ENCODE peak calls at places on chromosome 12, in four cellular contexts. One of them, this sample, is unnamed.
A peak's percentile ranks its signal among the peaks of the same experiment; 100 is the strongest.

GRCh38 chr12:96136720-96137378 is 57.3 kb upstream of the ELK3 start:
- DNase-seq in H9: no peak
- DNase-seq in brain microvascular endothelial cell: peak; percentile 38
- DNase-seq in effector memory CD4-positive, alpha-beta T cell: no peak
- DNase-seq in this sample: no peak

GRCh38 chr12:24742378-24742777 is 206.5 kb downstream of the BCAT1 start:
- DNase-seq in H9: no peak
- DNase-seq in brain microvascular endothelial cell: no peak
- DNase-seq in effector memory CD4-positive, alpha-beta T cell: no peak
- DNase-seq in this sample: no peak

GRCh38 chr12:9163392-9163791 is 44.8 kb downstream of the PZP start:
- DNase-seq in H9: no peak
- DNase-seq in brain microvascular endothelial cell: no peak
- DNase-seq in effector memory CD4-positive, alpha-beta T cell: no peak
- DNase-seq in this sample: no peak

GRCh38 chr12:49868952-49869815 is 26.3 kb upstream of the BCDIN3D start:
- DNase-seq in H9: peak; percentile 28
- DNase-seq in brain microvascular endothelial cell: peak; percentile 90
- DNase-seq in effector memory CD4-positive, alpha-beta T cell: no peak
- DNase-seq in this sample: peak; percentile 19

GRCh38 chr12:51371295-51371953 is 19.8 kb downstream of the GALNT6 start:
- DNase-seq in H9: peak; percentile 78
- DNase-seq in brain microvascular endothelial cell: peak; percentile 95
- DNase-seq in effector memory CD4-positive, alpha-beta T cell: no peak
- DNase-seq in this sample: no peak

GRCh38 chr12:27549231-27549800 is 25.3 kb downstream of the PPFIBP1 start:
- DNase-seq in H9: no peak
- DNase-seq in brain microvascular endothelial cell: peak; percentile 72
- DNase-seq in effector memory CD4-positive, alpha-beta T cell: no peak
- DNase-seq in this sample: no peak

GRCh38 chr12:89033062-89033461 is 319.2 kb downstream of the DUSP6 start:
- DNase-seq in H9: no peak
- DNase-seq in brain microvascular endothelial cell: no peak
- DNase-seq in effector memory CD4-positive, alpha-beta T cell: no peak
- DNase-seq in this sample: no peak

GRCh38 chr12:121392325-121392716 is 7.6 kb upstream of the RNF34 start:
- DNase-seq in H9: no peak
- DNase-seq in brain microvascular endothelial cell: no peak
- DNase-seq in effector memory CD4-positive, alpha-beta T cell: no peak
- DNase-seq in this sample: no peak

GRCh38 chr12:46402451-46402850 is 29.9 kb upstream of the SLC38A2 start:
- DNase-seq in H9: no peak
- DNase-seq in brain microvascular endothelial cell: no peak
- DNase-seq in effector memory CD4-positive, alpha-beta T cell: no peak
- DNase-seq in this sample: no peak

GRCh38 chr12:67471810-67472209 is 176.7 kb upstream of the DYRK2 start:
- DNase-seq in H9: no peak
- DNase-seq in brain microvascular endothelial cell: no peak
- DNase-seq in effector memory CD4-positive, alpha-beta T cell: no peak
- DNase-seq in this sample: no peak

GRCh38 chr12:116043673-116044072 is 233.8 kb downstream of the MED13L start:
- DNase-seq in H9: no peak
- DNase-seq in brain microvascular endothelial cell: no peak
- DNase-seq in effector memory CD4-positive, alpha-beta T cell: no peak
- DNase-seq in this sample: no peak

GRCh38 chr12:12025799-12026386 is 44.8 kb upstream of the BCL2L14 start:
- DNase-seq in H9: no peak
- DNase-seq in brain microvascular endothelial cell: no peak
- DNase-seq in effector memory CD4-positive, alpha-beta T cell: no peak
- DNase-seq in this sample: no peak

GRCh38 chr12:105741786-105742566 is 396.8 kb downstream of the NUAK1 start:
- DNase-seq in H9: no peak
- DNase-seq in brain microvascular endothelial cell: peak; percentile 90
- DNase-seq in effector memory CD4-positive, alpha-beta T cell: no peak
- DNase-seq in this sample: no peak

GRCh38 chr12:20123465-20123864 is 244.9 kb upstream of the PDE3A start:
- DNase-seq in H9: no peak
- DNase-seq in brain microvascular endothelial cell: no peak
- DNase-seq in effector memory CD4-positive, alpha-beta T cell: no peak
- DNase-seq in this sample: no peak

GRCh38 chr12:93351726-93352125 is 26.0 kb upstream of the NUDT4 start:
- DNase-seq in H9: no peak
- DNase-seq in brain microvascular endothelial cell: no peak
- DNase-seq in effector memory CD4-positive, alpha-beta T cell: no peak
- DNase-seq in this sample: no peak

GRCh38 chr12:12723147-12723680 is 6.0 kb downstream of the CDKN1B start:
- DNase-seq in H9: no peak
- DNase-seq in brain microvascular endothelial cell: no peak
- DNase-seq in effector memory CD4-positive, alpha-beta T cell: no peak
- DNase-seq in this sample: no peak

DNA sequence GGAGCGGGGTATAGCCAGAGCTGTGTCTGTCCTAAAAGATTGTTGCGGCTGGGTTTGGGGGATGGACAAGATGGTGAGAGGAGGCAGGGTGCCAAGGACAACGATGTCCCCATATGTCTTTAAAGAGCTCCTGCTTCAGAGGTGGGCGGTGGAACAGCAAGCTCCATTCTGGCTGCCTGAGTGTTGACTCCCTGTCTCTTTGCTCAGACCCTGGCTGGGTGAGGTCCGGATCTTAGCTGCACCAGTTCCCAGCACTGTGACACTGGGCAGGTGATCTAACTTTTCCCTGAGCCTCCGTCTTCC is 8.3 kb upstream of the WSCD2 start:
- DNase-seq in H9: no peak
- DNase-seq in brain microvascular endothelial cell: no peak
- DNase-seq in effector memory CD4-positive, alpha-beta T cell: no peak
- DNase-seq in this sample: no peak
- H3K27ac ChIP-seq in H9: no peak overlapping the region
- H3K27ac ChIP-seq in brain microvascular endothelial cell: no peak overlapping the region
- H3K27ac ChIP-seq in effector memory CD4-positive, alpha-beta T cell: no peak overlapping the region
- H3K27ac ChIP-seq in this sample: no peak overlapping the region

GRCh38 chr12:98504368-98504617 is 11.1 kb upstream of the TMPO start:
- DNase-seq in H9: no peak
- DNase-seq in brain microvascular endothelial cell: no peak
- DNase-seq in effector memory CD4-positive, alpha-beta T cell: no peak
- DNase-seq in this sample: no peak
- H3K27ac ChIP-seq in H9: peak overlapping the region; percentile 95
- H3K27ac ChIP-seq in brain microvascular endothelial cell: no peak overlapping the region
- H3K27ac ChIP-seq in effector memory CD4-positive, alpha-beta T cell: peak overlapping the region; percentile 88
- H3K27ac ChIP-seq in this sample: peak overlapping the region; percentile 99

GRCh38 chr12:101939856-101940265 is 62.5 kb downstream of the DRAM1 start:
- DNase-seq in H9: peak; percentile 69
- DNase-seq in brain microvascular endothelial cell: peak; percentile 73
- DNase-seq in effector memory CD4-positive, alpha-beta T cell: no peak
- DNase-seq in this sample: no peak
- H3K27ac ChIP-seq in H9: no peak overlapping the region
- H3K27ac ChIP-seq in brain microvascular endothelial cell: no peak overlapping the region
- H3K27ac ChIP-seq in effector memory CD4-positive, alpha-beta T cell: no peak overlapping the region
- H3K27ac ChIP-seq in this sample: no peak overlapping the region

DNA sequence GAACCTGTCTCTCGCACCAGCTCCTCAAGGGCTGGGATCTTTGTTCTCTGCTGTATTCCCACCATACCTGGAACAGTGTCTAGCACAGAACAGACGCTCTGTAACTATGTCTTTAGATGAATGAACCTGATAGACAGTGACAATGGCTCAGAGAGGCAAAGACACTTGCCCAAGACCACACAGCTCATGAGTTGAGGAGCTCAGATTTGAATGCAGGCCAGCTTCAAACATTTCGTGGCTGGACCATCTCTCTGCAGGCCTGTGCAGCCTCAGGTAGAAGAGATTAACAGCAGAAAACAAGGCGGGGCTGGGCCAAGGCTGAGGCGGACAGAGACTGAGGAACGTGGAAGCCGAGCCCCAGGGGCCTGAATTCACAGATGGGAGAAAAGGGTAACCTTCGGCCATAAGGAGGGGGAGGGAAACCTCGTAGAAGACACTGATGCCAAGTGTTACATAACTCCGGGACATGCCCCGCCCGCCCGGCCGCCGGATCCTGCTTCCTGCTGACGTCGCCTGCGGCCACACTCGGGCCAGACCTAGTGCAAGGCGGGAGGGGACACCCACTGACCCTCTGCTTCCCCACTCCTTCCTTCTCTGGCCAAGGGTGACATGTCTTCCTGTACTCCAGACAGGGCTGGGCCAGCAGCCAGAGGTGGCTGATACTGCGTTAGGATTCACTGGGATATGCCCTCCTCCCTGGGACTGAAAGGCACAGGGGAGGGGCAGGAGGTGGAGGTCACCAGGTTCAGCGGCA is 86.7 kb downstream of the RFLNA start:
- DNase-seq in H9: no peak
- DNase-seq in brain microvascular endothelial cell: peak; percentile 78
- DNase-seq in effector memory CD4-positive, alpha-beta T cell: no peak
- DNase-seq in this sample: peak; percentile 26
- H3K27ac ChIP-seq in H9: no peak overlapping the region
- H3K27ac ChIP-seq in brain microvascular endothelial cell: peak overlapping the region; percentile 81
- H3K27ac ChIP-seq in effector memory CD4-positive, alpha-beta T cell: no peak overlapping the region
- H3K27ac ChIP-seq in this sample: peak overlapping the region; percentile 63